ENCODE peak calls at places on chromosomes 1 and 21, in eight cellular contexts. N is substantia nigra, Q is prostate gland, R is left lung, K is SJSA1, J is iPS DF 6.9, V is uterus, O is neural progenitor cell. L is an unnamed sample.

GRCh38 chr1:10459185-10459584 is 9.4 kb downstream of the CORT start:
- DNase-seq in N (no peak), Q (peak; percentile 21), R (no peak), K (peak; percentile 29), J (no peak), V (no peak), O (no peak), L (no peak)

GRCh38 chr1:21468597-21468996 is 28.7 kb downstream of the NBPF3 start:
- DNase-seq in N (no peak), Q (no peak), R (no peak), K (no peak), J (peak; percentile 25), V (no peak), O (peak; percentile 59), L (peak; percentile 51)

GRCh38 chr1:95035536-95035935 is 37.2 kb downstream of the ALG14 start:
- DNase-seq in N (no peak), Q (no peak), R (no peak), K (peak; percentile 78), J (no peak), V (no peak), O (no peak), L (no peak)

GRCh38 chr1:181044449-181044966 is 10.7 kb downstream of the MR1 start:
- DNase-seq in N (no peak), Q (peak; percentile 67), R (peak; percentile 83), K (no peak), J (no peak), V (no peak), O (no peak), L (peak; percentile 91)

GRCh38 chr1:221987860-221988520 is 246.1 kb upstream of the DUSP10 start:
- DNase-seq in N (no peak), Q (no peak), R (no peak), K (peak; percentile 45), J (no peak), V (no peak), O (no peak), L (no peak)

GRCh38 chr1:212368073-212368484 is 46.6 kb downstream of the PACC1 start:
- DNase-seq in N (peak; percentile 9), Q (peak; percentile 43), R (no peak), K (peak; percentile 55), J (peak; percentile 58), V (no peak), O (peak; percentile 84), L (peak; percentile 62)

GRCh38 chr1:151309851-151310323 is 17.3 kb downstream of the PI4KB start:
- DNase-seq in N (no peak), Q (no peak), R (no peak), K (peak; percentile 43), J (no peak), V (peak; percentile 60), O (peak; percentile 63), L (no peak)

GRCh38 chr1:207959141-207959825 is 48.4 kb upstream of the CD34 start:
- DNase-seq in N (no peak), Q (peak; percentile 37), R (peak; percentile 88), K (no peak), J (peak; percentile 18), V (peak; percentile 92), O (peak; percentile 66), L (peak; percentile 74)

GRCh38 chr21:36381841-36382589 is 3.2 kb upstream of the CHAF1B start:
- DNase-seq in N (no peak), Q (no peak), R (no peak), K (no peak), J (no peak), V (no peak), O (no peak), L (no peak)

GRCh38 chr1:89780721-89781120 is 40.1 kb upstream of the LRRC8D start:
- DNase-seq in N (no peak), Q (no peak), R (no peak), K (peak; percentile 23), J (no peak), V (no peak), O (no peak), L (no peak)

GRCh38 chr1:102191723-102192122 is 195.0 kb upstream of the OLFM3 start:
- DNase-seq in N (no peak), Q (no peak), R (no peak), K (no peak), J (peak; percentile 47), V (no peak), O (peak; percentile 85), L (peak; percentile 58)

GRCh38 chr1:112296908-112297307 is 99.1 kb upstream of the CTTNBP2NL start:
- DNase-seq in N (no peak), Q (no peak), R (no peak), K (peak; percentile 58), J (no peak), V (no peak), O (no peak), L (no peak)

GRCh38 chr21:31248598-31248997 is 95.5 kb downstream of the TIAM1 start:
- DNase-seq in N (no peak), Q (no peak), R (no peak), K (peak; percentile 34), J (no peak), V (no peak), O (no peak), L (no peak)

GRCh38 chr1:184610872-184611614 is 143.6 kb downstream of the EDEM3 start:
- DNase-seq in N (no peak), Q (no peak), R (no peak), K (no peak), J (no peak), V (peak; percentile 59), O (peak; percentile 70), L (no peak)

GRCh38 chr1:26994020-26994745 is 691 bp downstream of the TRNP1 start:
- DNase-seq in N (no peak), Q (no peak), R (peak; percentile 83), K (no peak), J (no peak), V (no peak), O (peak; percentile 77), L (peak; percentile 42)
- H3K27ac ChIP-seq in N (no peak overlapping the region), Q (peak overlapping the region; percentile 67), R (no peak overlapping the region), K (no peak overlapping the region), J (no peak overlapping the region), V (peak overlapping the region; percentile 74), O (no peak overlapping the region), L (no peak overlapping the region)

GRCh38 chr1:234898455-234899033 is 230.1 kb downstream of the TOMM20 start:
- DNase-seq in N (no peak), Q (no peak), R (no peak), K (no peak), J (no peak), V (no peak), O (no peak), L (no peak)

GRCh38 chr1:234896477-234897364 is 231.9 kb downstream of the TOMM20 start:
- DNase-seq in N (no peak), Q (no peak), R (no peak), K (peak; percentile 48), J (no peak), V (no peak), O (no peak), L (no peak)

GRCh38 chr1:234899041-234899787 is 229.4 kb downstream of the TOMM20 start:
- DNase-seq in N (no peak), Q (no peak), R (no peak), K (peak; percentile 60), J (no peak), V (no peak), O (no peak), L (peak; percentile 53)

GRCh38 chr1:234897365-234897699 is 231.3 kb downstream of the TOMM20 start:
- DNase-seq in N (no peak), Q (no peak), R (no peak), K (no peak), J (no peak), V (no peak), O (no peak), L (no peak)

DNA sequence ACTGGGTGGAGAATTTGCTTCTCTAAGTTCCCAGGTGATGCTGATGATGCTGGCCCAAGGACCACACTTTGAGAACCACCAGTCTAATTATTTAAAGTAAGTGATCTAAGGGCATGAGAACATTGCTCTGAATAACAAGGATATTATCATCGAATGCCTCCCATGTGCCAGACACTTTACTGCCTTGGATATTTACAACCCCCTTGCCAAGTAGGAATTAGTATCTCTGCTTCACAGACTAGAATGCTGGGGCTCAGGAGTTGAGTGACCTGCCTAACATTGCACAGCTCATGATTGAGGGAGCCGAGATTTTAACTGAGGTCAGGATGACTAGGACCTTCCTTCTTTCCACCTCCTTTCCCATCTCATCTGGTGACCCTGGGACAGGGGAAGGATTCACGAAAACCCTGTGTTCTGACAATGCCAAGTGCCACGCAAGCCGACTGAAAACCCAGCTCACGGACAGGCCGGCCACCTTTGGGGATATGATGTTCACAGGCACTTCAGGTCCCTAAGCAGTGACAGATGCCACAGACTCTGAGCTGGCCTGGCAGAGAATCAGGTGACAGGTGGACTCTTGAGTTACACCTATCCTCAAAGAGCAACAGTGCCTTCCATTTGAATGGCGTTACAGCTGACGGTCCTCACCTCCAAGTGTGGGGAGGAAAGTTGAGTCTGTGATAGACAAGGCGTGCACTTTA is 230.7 kb downstream of the TOMM20 start:
- DNase-seq in N (no peak), Q (no peak), R (no peak), K (no peak), J (no peak), V (no peak), O (no peak), L (no peak)
- H3K27ac ChIP-seq in N (no peak overlapping the region), Q (no peak overlapping the region), R (peak overlapping the region; percentile 79), K (no peak overlapping the region), J (no peak overlapping the region), V (no peak overlapping the region), O (no peak overlapping the region), L (no peak overlapping the region)

GRCh38 chr1:160675641-160676410 is 29.0 kb upstream of the SLAMF1 start:
- DNase-seq in N (no peak), Q (peak; percentile 38), R (peak; percentile 92), K (peak; percentile 18), J (no peak), V (peak; percentile 17), O (peak; percentile 75), L (peak; percentile 62)
- H3K27ac ChIP-seq in N (no peak overlapping the region), Q (no peak overlapping the region), R (no peak overlapping the region), K (no peak overlapping the region), J (no peak overlapping the region), V (no peak overlapping the region), O (no peak overlapping the region), L (no peak overlapping the region)

GRCh38 chr21:38303300-38303699 is 46.5 kb downstream of the KCNJ15 start:
- DNase-seq in N (no peak), Q (peak; percentile 90), R (no peak), K (peak; percentile 37), J (no peak), V (peak; percentile 35), O (no peak), L (no peak)
- H3K27ac ChIP-seq in N (no peak overlapping the region), Q (peak overlapping the region; percentile 14), R (peak overlapping the region; percentile 45), K (no peak overlapping the region), J (no peak overlapping the region), V (no peak overlapping the region), O (no peak overlapping the region), L (peak overlapping the region; percentile 33)

L was measured in thyroid gland.